ENCODE peak calls at places on chromosomes 5 and 9, in ten cellular contexts. F, Y, V, R, O, Z, B, C, L and U are unnamed samples.

GRCh38 chr9:136495401-136495800 is 12.6 kb upstream of the SEC16A start:
- DNase-seq in F (no peak), Y (no peak), V (no peak), R (no peak), O (no peak), Z (no peak), B (no peak), C (no peak), L (no peak), U (no peak)

GRCh38 chr9:135348788-135349150 is 130.8 kb upstream of the PPP1R26 start:
- DNase-seq in F (no peak), Y (no peak), V (no peak), R (no peak), O (no peak), Z (no peak), B (no peak), C (no peak), L (no peak), U (no peak)

GRCh38 chr9:114397219-114397847 is 9.6 kb upstream of the AKNA start:
- DNase-seq in F (no peak), Y (no peak), V (no peak), R (no peak), O (no peak), Z (no peak), B (no peak), C (no peak), L (peak; percentile 32), U (no peak)

GRCh38 chr5:142716963-142717362 is 31.1 kb upstream of the FGF1 start:
- DNase-seq in F (peak; percentile 62), Y (peak; percentile 64), V (no peak), R (no peak), O (peak; percentile 55), Z (no peak), B (no peak), C (peak; percentile 47), L (peak; percentile 62), U (no peak)

GRCh38 chr5:1552469-1553255 is 28.9 kb upstream of the LPCAT1 start:
- DNase-seq in F (peak; percentile 52), Y (peak; percentile 33), V (no peak), R (peak; percentile 72), O (no peak), Z (no peak), B (no peak), C (no peak), L (peak; percentile 36), U (no peak)

GRCh38 chr5:73454379-73455036 is 5.9 kb upstream of the FOXD1 start:
- DNase-seq in F (peak; percentile 60), Y (no peak), V (no peak), R (no peak), O (no peak), Z (no peak), B (no peak), C (peak; percentile 86), L (peak; percentile 60), U (no peak)

GRCh38 chr9:38662763-38663593 is 42.6 kb upstream of the ANKRD18A start:
- DNase-seq in F (peak; percentile 52), Y (no peak), V (no peak), R (no peak), O (no peak), Z (no peak), B (no peak), C (no peak), L (peak; percentile 46), U (no peak)

GRCh38 chr5:128403350-128403749 is 134.7 kb downstream of the FBN2 start:
- DNase-seq in F (no peak), Y (no peak), V (no peak), R (peak; percentile 45), O (no peak), Z (no peak), B (no peak), C (no peak), L (no peak), U (no peak)

DNA sequence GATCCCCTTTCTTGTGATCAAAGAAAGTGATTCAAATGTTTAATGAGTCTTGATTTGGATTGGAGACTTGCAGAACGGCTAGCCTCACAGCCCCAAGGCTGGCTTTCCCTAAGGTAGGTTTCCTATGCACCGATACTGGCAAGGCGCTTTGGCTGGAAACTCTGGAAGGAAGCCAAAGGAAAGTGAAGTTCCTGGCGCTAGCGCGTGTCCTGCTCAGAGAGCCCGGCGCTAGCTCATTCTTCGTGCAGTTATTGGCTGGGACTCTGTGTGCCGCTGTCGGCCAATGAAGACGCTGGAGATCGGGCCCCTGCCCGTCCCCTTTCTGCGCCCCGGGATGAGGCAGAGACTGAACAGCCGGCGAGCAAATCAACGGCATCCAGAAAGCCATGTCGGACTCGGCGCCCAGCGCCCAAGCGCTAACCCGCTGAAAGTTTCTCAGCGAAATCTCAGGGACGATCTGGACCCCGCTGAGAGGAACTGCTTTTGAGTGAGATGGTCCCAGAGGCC is at the start of gene PCDHGC3:
- DNase-seq in F (peak; percentile 98), Y (peak; percentile 92), V (peak; percentile 70), R (peak; percentile 90), O (peak; percentile 90), Z (peak; percentile 36), B (peak; percentile 81), C (no peak), L (peak; percentile 96), U (peak; percentile 61)
- TF ChIP-seq CTCF in F (peak; percentile 15), Y (peak; percentile 49), V (peak; percentile 11), R (no peak), O (peak; percentile 20), Z (peak; percentile 12), B (no peak), C (no peak), L (peak; percentile 20), U (no peak)

DNA sequence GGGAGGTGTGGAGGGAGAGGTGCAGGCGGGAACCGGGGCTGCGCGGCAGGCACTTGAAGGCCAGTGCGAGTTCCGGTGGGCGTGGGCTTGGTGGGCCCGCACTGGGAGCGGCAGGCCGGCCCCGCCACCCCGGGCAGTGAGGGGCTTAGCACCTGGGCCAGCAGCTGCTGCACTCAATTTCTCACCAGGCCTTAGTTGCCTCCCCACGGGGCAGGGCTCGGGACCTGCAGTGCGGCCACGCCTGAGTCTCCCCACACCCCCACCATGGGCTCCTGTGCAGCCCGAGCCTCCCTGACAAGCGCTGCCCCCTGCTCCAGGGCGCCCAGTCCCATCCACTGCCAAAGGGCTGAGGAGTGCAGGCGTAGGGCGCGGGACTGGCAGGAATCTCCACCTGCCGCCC is 284.5 kb downstream of the DEPDC1B start:
- DNase-seq in F (no peak), Y (no peak), V (no peak), R (no peak), O (no peak), Z (no peak), B (no peak), C (no peak), L (no peak), U (no peak)
- TF ChIP-seq CTCF in F (no peak), Y (no peak), V (no peak), R (no peak), O (no peak), Z (no peak), B (no peak), C (no peak), L (no peak), U (no peak)

GRCh38 chr9:14439555-14439954 is 125.6 kb upstream of the NFIB start:
- DNase-seq in F (no peak), Y (no peak), V (no peak), R (no peak), O (no peak), Z (no peak), B (no peak), C (no peak), L (no peak), U (no peak)

GRCh38 chr9:14445946-14446345 is 132.0 kb upstream of the NFIB start:
- DNase-seq in F (no peak), Y (no peak), V (no peak), R (no peak), O (no peak), Z (no peak), B (no peak), C (no peak), L (no peak), U (no peak)

GRCh38 chr9:14438232-14438966 is 124.5 kb upstream of the NFIB start:
- DNase-seq in F (no peak), Y (no peak), V (no peak), R (no peak), O (no peak), Z (no peak), B (no peak), C (no peak), L (no peak), U (no peak)

GRCh38 chr9:14440062-14440461 is 126.1 kb upstream of the NFIB start:
- DNase-seq in F (no peak), Y (no peak), V (no peak), R (no peak), O (no peak), Z (no peak), B (no peak), C (no peak), L (no peak), U (no peak)

DNA sequence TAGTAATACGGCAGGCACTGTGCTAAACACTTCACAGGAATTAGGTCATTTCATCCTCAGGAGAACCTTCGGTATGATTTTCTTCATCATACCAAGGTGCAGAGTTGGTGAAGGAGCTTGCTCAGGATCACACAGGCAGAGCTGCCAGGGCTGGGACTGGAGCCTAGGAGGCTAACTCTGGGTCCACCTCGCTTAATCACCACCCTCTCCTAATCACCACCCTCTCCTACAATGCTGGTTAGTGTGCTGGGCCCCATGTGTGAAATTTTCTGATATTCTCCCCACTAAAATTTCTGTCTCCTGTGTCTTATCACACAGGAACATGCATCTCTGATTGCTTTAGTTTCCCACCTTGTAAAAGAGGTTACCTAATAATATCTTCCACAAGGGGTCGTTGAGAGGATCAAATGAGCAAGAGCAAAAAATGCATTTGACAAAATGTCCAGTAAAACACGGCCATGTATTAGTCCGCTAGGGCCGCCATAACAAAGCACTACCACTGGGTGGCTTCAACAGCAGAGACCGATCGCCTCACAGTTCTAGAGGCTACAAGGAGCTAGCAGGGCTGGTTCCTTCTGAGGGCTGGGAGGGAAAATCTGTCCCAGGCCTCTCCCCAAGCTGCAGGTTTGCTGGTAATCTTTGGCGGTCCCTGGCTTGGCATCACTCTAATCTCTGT is 128.2 kb upstream of the NFIB start:
- DNase-seq in F (peak; percentile 34), Y (no peak), V (no peak), R (no peak), O (no peak), Z (no peak), B (no peak), C (peak; percentile 72), L (no peak), U (no peak)
- TF ChIP-seq CTCF in F (peak; percentile 34), Y (no peak), V (no peak), R (peak; percentile 28), O (no peak), Z (no peak), B (no peak), C (peak; percentile 71), L (no peak), U (no peak)

GRCh38 chr5:64587370-64587769 is 81.6 kb downstream of the RGS7BP start:
- DNase-seq in F (no peak), Y (no peak), V (no peak), R (no peak), O (no peak), Z (no peak), B (no peak), C (no peak), L (no peak), U (no peak)

DNA sequence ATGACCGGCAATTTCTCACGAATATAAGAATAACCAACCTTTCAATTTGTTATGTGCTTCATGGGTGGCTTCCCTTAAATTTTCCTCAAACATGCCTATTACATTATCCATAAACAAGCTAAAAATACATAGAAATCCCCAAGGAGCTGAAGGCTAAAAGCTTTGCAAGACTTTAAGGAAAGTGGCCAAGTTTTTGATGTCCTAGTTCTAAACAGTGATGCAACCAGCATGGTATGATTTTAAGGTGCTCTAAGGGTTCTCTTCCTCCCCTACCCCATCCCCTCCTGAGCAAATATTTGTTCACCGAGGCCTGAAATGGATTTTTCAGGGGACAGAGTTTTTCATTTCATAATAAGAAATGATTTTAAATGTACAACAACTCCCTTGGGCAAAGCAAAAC is 79.8 kb downstream of the RGS7BP start:
- DNase-seq in F (no peak), Y (no peak), V (no peak), R (no peak), O (no peak), Z (no peak), B (no peak), C (no peak), L (no peak), U (no peak)
- TF ChIP-seq CTCF in F (no peak), Y (no peak), V (no peak), R (no peak), O (no peak), Z (no peak), B (no peak), C (no peak), L (no peak), U (no peak)